ENCODE peak calls at places on chromosome 7, in four cellular contexts. G, S, Y and T are unnamed samples. For H3K9me3 and H3K27me3, the result is how much of the 10 kb centered on the place peaks cover.

GRCh38 chr7:124840435-124840834 is 74.8 kb upstream of the GPR37 start:
- DNase-seq in G (peak), S (no peak), Y (no peak), T (no peak)

GRCh38 chr7:16171928-16172327 is 249.4 kb downstream of the CRPPA start:
- DNase-seq in G (no peak), S (no peak), Y (no peak), T (no peak)

GRCh38 chr7:148884049-148884298 is at the start of gene EZH2:
- DNase-seq in G (no peak), S (no peak), Y (no peak), T (no peak)

GRCh38 chr7:10205690-10206089 is 768.0 kb upstream of the PHF14 start:
- DNase-seq in G (no peak), S (no peak), Y (no peak), T (no peak)

GRCh38 chr7:17830206-17830605 is 110.1 kb downstream of the SNX13 start:
- DNase-seq in G (no peak), S (no peak), Y (no peak), T (no peak)

GRCh38 chr7:135831451-135832220 is 83.0 kb upstream of the FAM180A start:
- DNase-seq in G (no peak), S (no peak), Y (no peak), T (no peak)

GRCh38 chr7:48667434-48667833 is 256.9 kb upstream of the CDC14C start:
- DNase-seq in G (no peak), S (no peak), Y (no peak), T (no peak)

GRCh38 chr7:148700693-148701092 is 2.0 kb downstream of the CUL1 start:
- DNase-seq in G (no peak), S (no peak), Y (no peak), T (no peak)

GRCh38 chr7:147510913-147511312 is 1079.7 kb upstream of the C7orf33 start:
- DNase-seq in G (no peak), S (no peak), Y (no peak), T (no peak)

GRCh38 chr7:124330741-124331407 is 298.0 kb upstream of the TMEM229A start:
- DNase-seq in G (no peak), S (no peak), Y (no peak), T (no peak)

GRCh38 chr7:100577507-100577906 is 3.8 kb upstream of the SAP25 start:
- DNase-seq in G (no peak), S (no peak), Y (no peak), T (no peak)

GRCh38 chr7:55474944-55475911 is 97.1 kb downstream of the VOPP1 start:
- DNase-seq in G (no peak), S (no peak), Y (no peak), T (no peak)

GRCh38 chr7:17611611-17612010 is 313.2 kb downstream of the AHR start:
- DNase-seq in G (no peak), S (no peak), Y (no peak), T (no peak)

GRCh38 chr7:72152171-72153131 is 259.7 kb downstream of the CALN1 start:
- DNase-seq in G (peak), S (no peak), Y (no peak), T (no peak)

GRCh38 chr7:133051066-133051465 is 30.8 kb downstream of the CHCHD3 start:
- DNase-seq in G (no peak), S (no peak), Y (no peak), T (peak)

GRCh38 chr7:34612671-34613070 is 45.3 kb upstream of the NPSR1 start:
- DNase-seq in G (peak), S (no peak), Y (no peak), T (peak)

GRCh38 chr7:25940086-25940906 is 211.7 kb upstream of the NFE2L3 start:
- DNase-seq in G (no peak), S (no peak), Y (no peak), T (no peak)

GRCh38 chr7:140213684-140214074 is 36.9 kb upstream of the KDM7A start:
- DNase-seq in G (no peak), S (peak), Y (no peak), T (no peak)

GRCh38 chr7:164882-165660 is 27.3 kb upstream of the FAM20C start:
- DNase-seq in G (no peak), S (no peak), Y (no peak), T (no peak)

GRCh38 chr7:46386428-46387399 is 465.6 kb upstream of the IGFBP3 start:
- DNase-seq in G (no peak), S (no peak), Y (no peak), T (no peak)

GRCh38 chr7:133358728-133359127 is 105.8 kb downstream of the EXOC4 start:
- DNase-seq in G (no peak), S (no peak), Y (no peak), T (no peak)

GRCh38 chr7:6251653-6252052 is 20.8 kb downstream of the CYTH3 start:
- DNase-seq in G (no peak), S (no peak), Y (no peak), T (no peak)

GRCh38 chr7:130272456-130273080 is 5.9 kb downstream of the CPA2 start:
- DNase-seq in G (no peak), S (no peak), Y (no peak), T (no peak)

GRCh38 chr7:14900051-14900450 is 2.5 kb downstream of the DGKB start:
- DNase-seq in G (no peak), S (no peak), Y (no peak), T (no peak)

GRCh38 chr7:55052081-55052480 is 33.3 kb downstream of the EGFR start:
- DNase-seq in G (no peak), S (no peak), Y (no peak), T (no peak)

GRCh38 chr7:49791089-49791741 is 17.8 kb downstream of the VWC2 start:
- DNase-seq in G (peak), S (no peak), Y (peak), T (peak)

GRCh38 chr7:137846588-137847417 is at the start of gene DGKI:
- DNase-seq in G (no peak), S (no peak), Y (no peak), T (no peak)

GRCh38 chr7:11374629-11375028 is 401.0 kb downstream of the PHF14 start:
- DNase-seq in G (no peak), S (no peak), Y (no peak), T (no peak)

GRCh38 chr7:97285348-97285747 is 167.8 kb downstream of the SDHAF3 start:
- DNase-seq in G (no peak), S (no peak), Y (no peak), T (no peak)

GRCh38 chr7:734214-734613 is 7.1 kb upstream of the PRKAR1B start:
- DNase-seq in G (no peak), S (no peak), Y (no peak), T (no peak)

GRCh38 chr7:91940171-91940570 is 491 bp upstream of the AKAP9 start:
- DNase-seq in G (peak), S (no peak), Y (no peak), T (no peak)

GRCh38 chr7:112546723-112547513 is 66.1 kb downstream of the LSMEM1 start:
- DNase-seq in G (peak), S (no peak), Y (peak), T (no peak)

GRCh38 chr7:155391414-155391813 is 66.5 kb upstream of the EN2 start:
- DNase-seq in G (no peak), S (no peak), Y (no peak), T (no peak)

GRCh38 chr7:76011437-76011836 is 17.0 kb upstream of the TMEM120A start:
- DNase-seq in G (no peak), S (no peak), Y (no peak), T (no peak)

GRCh38 chr7:13327669-13328068 is 640.2 kb downstream of the ARL4A start:
- DNase-seq in G (no peak), S (no peak), Y (no peak), T (no peak)

GRCh38 chr7:123198668-123199652 is 809 bp downstream of the SLC13A1 start:
- DNase-seq in G (no peak), S (no peak), Y (no peak), T (no peak)

GRCh38 chr7:2572101-2572842 is 13.5 kb downstream of the IQCE start:
- DNase-seq in G (no peak), S (no peak), Y (no peak), T (no peak)
- TF ChIP-seq SUZ12 in G (no peak), S (no peak), Y (no peak), T (no peak)

GRCh38 chr7:157872447-157872846 is 535.6 kb downstream of the DNAJB6 start:
- DNase-seq in G (no peak), S (no peak), Y (no peak), T (no peak)

GRCh38 chr7:157869793-157870192 is 533.0 kb downstream of the DNAJB6 start:
- DNase-seq in G (no peak), S (no peak), Y (no peak), T (no peak)

GRCh38 chr7:157873181-157873580 is 536.4 kb downstream of the DNAJB6 start:
- DNase-seq in G (no peak), S (no peak), Y (no peak), T (no peak)

GRCh38 chr7:157871681-157872080 is 534.9 kb downstream of the DNAJB6 start:
- DNase-seq in G (no peak), S (no peak), Y (no peak), T (no peak)

GRCh38 chr7:157870644-157871290 is 534.0 kb downstream of the DNAJB6 start:
- DNase-seq in G (no peak), S (no peak), Y (no peak), T (no peak)
- H3K9me3 ChIP-seq in G (under half), S (under half), Y (under half), T (under half)

GRCh38 chr7:131911112-131911511 is 354.7 kb upstream of the PODXL start:
- DNase-seq in G (no peak), S (no peak), Y (no peak), T (no peak)

GRCh38 chr7:131909151-131909768 is 352.8 kb upstream of the PODXL start:
- DNase-seq in G (no peak), S (no peak), Y (no peak), T (no peak)

GRCh38 chr7:131905574-131905973 is 349.1 kb upstream of the PODXL start:
- DNase-seq in G (no peak), S (no peak), Y (no peak), T (no peak)

GRCh38 chr7:131904750-131905327 is 348.4 kb upstream of the PODXL start:
- DNase-seq in G (no peak), S (no peak), Y (no peak), T (no peak)

GRCh38 chr7:131908719-131909118 is 352.3 kb upstream of the PODXL start:
- DNase-seq in G (no peak), S (no peak), Y (no peak), T (no peak)
- H3K27me3 ChIP-seq in G (under half), S (under half), Y (under half), T (half or more)

GRCh38 chr7:51521054-51521453 is 204.4 kb upstream of the COBL start:
- DNase-seq in G (no peak), S (no peak), Y (no peak), T (no peak)
- TF ChIP-seq SUZ12 in G (no peak), S (no peak), Y (no peak), T (no peak)